ENCODE peak calls at places on chromosomes 4 and X, in seven cellular contexts. One of them, this sample, is unnamed.

GRCh38 chr4:131063878-131064277 is 1967.9 kb downstream of the C4orf33 start:
- DNase-seq in HCT116: no peak
- DNase-seq in GM12891: no peak
- DNase-seq in sigmoid colon: no peak
- DNase-seq in GM12892: no peak
- DNase-seq in transverse colon: no peak
- DNase-seq in suprapubic skin: no peak
- DNase-seq in this sample: no peak

GRCh38 chr4:150268444-150268843 is 190.2 kb downstream of the DCLK2 start:
- DNase-seq in HCT116: no peak
- DNase-seq in GM12891: no peak
- DNase-seq in sigmoid colon: no peak
- DNase-seq in GM12892: no peak
- DNase-seq in transverse colon: no peak
- DNase-seq in suprapubic skin: no peak
- DNase-seq in this sample: no peak

GRCh38 chrX:45771560-45772340 is 571.1 kb upstream of the DIPK2B start:
- DNase-seq in HCT116: no peak
- DNase-seq in GM12891: no peak
- DNase-seq in sigmoid colon: no peak
- DNase-seq in GM12892: no peak
- DNase-seq in transverse colon: peak; percentile 56
- DNase-seq in suprapubic skin: no peak
- DNase-seq in this sample: no peak

GRCh38 chrX:120310861-120311631 is at the start of gene TMEM255A:
- DNase-seq in HCT116: no peak
- DNase-seq in GM12891: no peak
- DNase-seq in sigmoid colon: peak; percentile 68
- DNase-seq in GM12892: no peak
- DNase-seq in transverse colon: no peak
- DNase-seq in suprapubic skin: peak; percentile 56
- DNase-seq in this sample: no peak

GRCh38 chr4:140856692-140857091 is 100.5 kb upstream of the TBC1D9 start:
- DNase-seq in HCT116: peak; percentile 86
- DNase-seq in GM12891: no peak
- DNase-seq in sigmoid colon: peak; percentile 64
- DNase-seq in GM12892: no peak
- DNase-seq in transverse colon: no peak
- DNase-seq in suprapubic skin: no peak
- DNase-seq in this sample: no peak

GRCh38 chrX:151825927-151826471 is 86.7 kb upstream of the MAGEA4 start:
- DNase-seq in HCT116: no peak
- DNase-seq in GM12891: no peak
- DNase-seq in sigmoid colon: no peak
- DNase-seq in GM12892: no peak
- DNase-seq in transverse colon: no peak
- DNase-seq in suprapubic skin: no peak
- DNase-seq in this sample: peak; percentile 72

GRCh38 chr4:96379524-96379923 is 539.6 kb downstream of the PDHA2 start:
- DNase-seq in HCT116: no peak
- DNase-seq in GM12891: no peak
- DNase-seq in sigmoid colon: no peak
- DNase-seq in GM12892: no peak
- DNase-seq in transverse colon: no peak
- DNase-seq in suprapubic skin: no peak
- DNase-seq in this sample: no peak

GRCh38 chrX:116667346-116667745 is 204.6 kb upstream of the CT83 start:
- DNase-seq in HCT116: no peak
- DNase-seq in GM12891: no peak
- DNase-seq in sigmoid colon: no peak
- DNase-seq in GM12892: no peak
- DNase-seq in transverse colon: no peak
- DNase-seq in suprapubic skin: no peak
- DNase-seq in this sample: no peak

GRCh38 chr4:26330186-26330787 is 9.5 kb downstream of the RBPJ start:
- DNase-seq in HCT116: peak; percentile 53
- DNase-seq in GM12891: no peak
- DNase-seq in sigmoid colon: no peak
- DNase-seq in GM12892: no peak
- DNase-seq in transverse colon: no peak
- DNase-seq in suprapubic skin: no peak
- DNase-seq in this sample: no peak

GRCh38 chr4:154049457-154050181 is 260.7 kb upstream of the SFRP2 start:
- DNase-seq in HCT116: peak; percentile 16
- DNase-seq in GM12891: no peak
- DNase-seq in sigmoid colon: no peak
- DNase-seq in GM12892: no peak
- DNase-seq in transverse colon: peak; percentile 10
- DNase-seq in suprapubic skin: no peak
- DNase-seq in this sample: peak; percentile 89

GRCh38 chr4:127604949-127605709 is 27.6 kb upstream of the INTU start:
- DNase-seq in HCT116: peak; percentile 33
- DNase-seq in GM12891: no peak
- DNase-seq in sigmoid colon: no peak
- DNase-seq in GM12892: no peak
- DNase-seq in transverse colon: no peak
- DNase-seq in suprapubic skin: no peak
- DNase-seq in this sample: no peak

GRCh38 chrX:12946838-12947544 is 27.9 kb upstream of the TMSB4X start:
- DNase-seq in HCT116: peak; percentile 60
- DNase-seq in GM12891: no peak
- DNase-seq in sigmoid colon: peak; percentile 83
- DNase-seq in GM12892: no peak
- DNase-seq in transverse colon: peak; percentile 86
- DNase-seq in suprapubic skin: peak; percentile 79
- DNase-seq in this sample: no peak

GRCh38 chr4:110164856-110165255 is 33.6 kb downstream of the ELOVL6 start:
- DNase-seq in HCT116: no peak
- DNase-seq in GM12891: no peak
- DNase-seq in sigmoid colon: no peak
- DNase-seq in GM12892: no peak
- DNase-seq in transverse colon: no peak
- DNase-seq in suprapubic skin: no peak
- DNase-seq in this sample: no peak

GRCh38 chr4:109079731-109080130 is 222.7 kb downstream of the COL25A1 start:
- DNase-seq in HCT116: no peak
- DNase-seq in GM12891: no peak
- DNase-seq in sigmoid colon: no peak
- DNase-seq in GM12892: no peak
- DNase-seq in transverse colon: no peak
- DNase-seq in suprapubic skin: no peak
- DNase-seq in this sample: no peak

GRCh38 chr4:165680821-165681220 is 192.2 kb upstream of the TLL1 start:
- DNase-seq in HCT116: no peak
- DNase-seq in GM12891: no peak
- DNase-seq in sigmoid colon: no peak
- DNase-seq in GM12892: no peak
- DNase-seq in transverse colon: no peak
- DNase-seq in suprapubic skin: no peak
- DNase-seq in this sample: no peak

DNA sequence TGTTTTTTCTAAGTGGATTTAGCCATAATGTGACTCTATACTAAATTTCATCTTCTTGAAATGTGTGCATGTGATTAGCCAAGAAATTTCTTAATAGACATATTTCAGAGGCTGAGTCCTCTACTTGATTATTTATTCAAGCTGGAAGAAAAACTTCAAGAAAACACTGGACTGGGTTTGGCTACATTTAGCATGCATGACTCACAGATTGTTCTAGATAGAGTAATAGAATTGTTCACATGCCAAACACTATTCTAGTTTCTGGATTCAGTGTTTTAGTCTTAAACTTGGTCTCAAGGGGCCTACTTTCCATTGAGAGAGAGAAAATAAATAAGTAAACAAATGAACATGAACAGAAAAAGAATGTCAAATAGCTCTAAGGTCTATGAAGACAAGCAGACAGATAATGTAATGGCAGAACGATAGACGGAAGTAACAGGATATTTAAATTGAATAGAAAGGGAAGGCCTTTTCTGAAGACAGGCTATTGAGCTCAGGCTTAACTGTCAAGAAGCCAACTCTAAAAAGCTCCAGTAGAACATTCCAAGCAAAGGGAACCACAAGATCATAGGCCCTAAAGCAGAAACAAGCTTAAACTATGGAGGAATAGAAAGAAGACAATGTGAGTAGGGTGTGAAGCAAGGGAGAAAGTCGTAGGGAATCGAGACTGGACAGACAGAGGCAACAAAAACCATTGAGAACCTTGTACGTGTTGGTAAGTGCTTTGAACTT is 104.6 kb downstream of the TMEM144 start:
- DNase-seq in HCT116: no peak
- DNase-seq in GM12891: no peak
- DNase-seq in sigmoid colon: no peak
- DNase-seq in GM12892: no peak
- DNase-seq in transverse colon: no peak
- DNase-seq in suprapubic skin: no peak
- DNase-seq in this sample: no peak
- TF ChIP-seq POLR2AphosphoS5 in HCT116: no peak
- TF ChIP-seq POLR2AphosphoS5 in GM12891: no peak
- TF ChIP-seq POLR2AphosphoS5 in sigmoid colon: no peak
- TF ChIP-seq POLR2AphosphoS5 in GM12892: no peak
- TF ChIP-seq POLR2AphosphoS5 in transverse colon: no peak
- TF ChIP-seq POLR2AphosphoS5 in suprapubic skin: no peak
- TF ChIP-seq POLR2AphosphoS5 in this sample: no peak

GRCh38 chr4:151766691-151767090 is 5.9 kb upstream of the GATB start:
- DNase-seq in HCT116: peak; percentile 6
- DNase-seq in GM12891: no peak
- DNase-seq in sigmoid colon: no peak
- DNase-seq in GM12892: no peak
- DNase-seq in transverse colon: peak; percentile 14
- DNase-seq in suprapubic skin: no peak
- DNase-seq in this sample: no peak

DNA sequence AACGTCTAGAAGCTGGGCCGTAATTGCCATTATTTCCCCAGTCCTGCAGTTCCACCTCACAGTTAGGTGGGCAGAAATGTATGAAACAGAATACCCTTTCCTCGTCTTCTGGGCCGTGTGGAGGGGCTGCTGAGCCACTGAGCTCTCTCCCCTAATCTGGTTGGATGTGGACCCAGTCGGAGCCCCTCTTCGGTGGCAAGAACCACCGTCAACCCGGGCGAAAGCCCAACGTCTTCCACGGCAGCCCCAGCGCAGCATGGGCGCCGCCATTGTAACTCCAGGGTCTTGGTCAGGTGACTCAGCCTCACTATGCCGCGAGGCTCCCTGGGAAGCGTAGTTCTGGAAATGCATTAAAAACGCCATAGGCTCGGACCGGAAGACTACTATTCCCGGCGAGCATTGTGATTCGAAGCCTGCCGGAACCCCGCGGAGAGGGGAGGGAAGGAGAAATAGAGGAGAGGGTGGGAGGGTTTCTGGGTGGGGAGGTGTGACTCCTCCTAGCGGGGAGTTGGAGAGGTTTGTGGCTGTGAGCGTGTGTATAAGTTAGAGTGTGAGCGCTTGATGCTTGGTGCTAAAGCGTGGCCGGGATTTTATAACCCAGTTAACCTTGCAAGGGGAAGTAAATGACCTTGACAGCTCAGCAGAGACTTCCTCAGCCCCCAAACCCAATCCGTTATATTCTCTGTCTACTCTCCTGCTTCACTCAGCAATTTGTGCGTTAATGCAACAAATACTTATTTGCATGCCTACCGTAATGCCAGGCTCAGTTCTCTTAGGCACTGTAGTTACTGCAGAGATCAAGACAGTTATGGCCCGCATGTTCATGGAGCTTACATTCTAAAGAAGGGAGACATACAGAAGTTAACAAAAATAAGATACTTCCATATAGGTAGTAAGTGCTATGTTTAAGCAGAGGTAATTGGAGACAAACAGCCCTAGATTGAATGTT is at the start of gene GATB:
- DNase-seq in HCT116: peak; percentile 96
- DNase-seq in GM12891: peak; percentile 76
- DNase-seq in sigmoid colon: peak; percentile 96
- DNase-seq in GM12892: peak; percentile 70
- DNase-seq in transverse colon: peak; percentile 93
- DNase-seq in suprapubic skin: peak; percentile 96
- DNase-seq in this sample: peak; percentile 97
- TF ChIP-seq POLR2A in HCT116: peak; percentile 51
- TF ChIP-seq POLR2A in GM12891: peak; percentile 68
- TF ChIP-seq POLR2A in sigmoid colon: peak; percentile 46
- TF ChIP-seq POLR2A in GM12892: peak; percentile 72
- TF ChIP-seq POLR2A in transverse colon: peak; percentile 65
- TF ChIP-seq POLR2A in suprapubic skin: peak; percentile 40
- TF ChIP-seq POLR2A in this sample: no peak

DNA sequence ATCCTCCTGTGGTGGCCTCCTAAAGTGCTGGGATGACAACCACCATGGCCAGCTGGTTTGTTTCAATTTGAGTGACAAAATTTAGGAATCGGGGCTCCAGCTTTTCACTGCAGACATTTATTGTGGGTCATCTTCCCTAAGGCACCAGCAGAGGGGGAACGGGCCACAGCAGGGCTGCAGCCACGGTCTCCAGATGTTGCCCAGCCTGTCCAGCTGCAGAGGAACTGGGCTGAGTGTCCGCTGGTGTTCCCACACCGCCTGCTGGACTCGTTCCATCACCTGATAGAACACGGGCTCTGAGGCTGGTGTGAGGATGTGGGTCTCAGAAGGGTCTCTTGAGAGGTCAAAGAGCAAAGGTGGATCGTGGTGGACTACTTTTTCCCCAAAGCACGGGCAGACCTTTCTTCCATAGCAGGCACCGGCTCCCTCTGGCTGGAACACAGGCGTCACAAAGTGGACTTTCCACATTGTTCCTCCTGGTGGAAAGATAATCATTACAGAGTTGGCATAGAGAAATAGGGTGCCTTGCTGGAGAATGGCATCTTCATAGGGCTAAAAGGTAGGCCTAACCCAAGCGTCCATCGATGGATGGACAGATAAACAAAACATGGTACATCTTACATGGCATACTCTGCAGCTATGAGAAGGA is 5.7 kb upstream of the ARSD start:
- DNase-seq in HCT116: no peak
- DNase-seq in GM12891: no peak
- DNase-seq in sigmoid colon: no peak
- DNase-seq in GM12892: no peak
- DNase-seq in transverse colon: no peak
- DNase-seq in suprapubic skin: no peak
- DNase-seq in this sample: no peak
- TF ChIP-seq POLR2AphosphoS5 in HCT116: no peak
- TF ChIP-seq POLR2AphosphoS5 in GM12891: no peak
- TF ChIP-seq POLR2AphosphoS5 in sigmoid colon: no peak
- TF ChIP-seq POLR2AphosphoS5 in GM12892: no peak
- TF ChIP-seq POLR2AphosphoS5 in transverse colon: no peak
- TF ChIP-seq POLR2AphosphoS5 in suprapubic skin: no peak
- TF ChIP-seq POLR2AphosphoS5 in this sample: no peak

DNA sequence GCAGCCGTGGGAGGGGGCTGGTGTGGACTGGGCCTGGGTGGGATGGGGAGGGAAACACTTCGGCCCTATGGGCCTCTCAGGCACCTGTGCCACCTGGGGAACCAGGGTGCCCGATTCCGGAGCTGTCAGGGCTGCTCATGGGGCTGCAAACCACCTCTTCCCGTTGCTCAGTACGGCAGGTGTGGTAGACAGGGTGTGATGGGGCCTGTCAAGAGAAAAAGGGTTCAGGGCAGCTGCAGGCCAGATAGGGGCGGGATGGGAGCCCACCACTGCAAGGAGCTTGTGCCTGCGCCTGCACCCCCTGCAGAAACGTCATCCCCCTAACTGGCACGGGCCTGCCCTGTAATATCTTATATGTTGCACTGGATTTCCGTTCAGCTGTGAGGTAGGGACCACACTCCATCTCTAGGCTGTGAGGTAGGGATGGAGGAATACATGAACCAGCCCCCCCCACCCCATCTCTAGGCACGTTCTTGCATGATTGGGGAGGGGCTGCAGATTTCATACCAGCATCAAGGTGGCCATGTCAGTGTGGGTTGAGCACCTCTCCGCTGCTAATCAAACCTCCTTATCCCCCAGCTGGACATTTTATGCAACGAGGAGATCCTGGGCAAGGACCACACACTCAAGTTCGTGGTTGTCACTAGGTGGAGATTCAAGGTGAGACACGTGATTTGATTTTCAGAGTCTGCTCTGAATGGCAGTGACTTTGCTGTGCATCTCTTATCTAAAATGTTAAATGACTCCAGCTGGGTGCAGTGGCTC is 59.0 kb downstream of the PCGF3 start:
- DNase-seq in HCT116: no peak
- DNase-seq in GM12891: no peak
- DNase-seq in sigmoid colon: no peak
- DNase-seq in GM12892: no peak
- DNase-seq in transverse colon: no peak
- DNase-seq in suprapubic skin: no peak
- DNase-seq in this sample: no peak
- TF ChIP-seq POLR2A in HCT116: no peak
- TF ChIP-seq POLR2A in GM12891: no peak
- TF ChIP-seq POLR2A in sigmoid colon: no peak
- TF ChIP-seq POLR2A in GM12892: no peak
- TF ChIP-seq POLR2A in transverse colon: no peak
- TF ChIP-seq POLR2A in suprapubic skin: no peak
- TF ChIP-seq POLR2A in this sample: no peak